ENCODE peak calls at places on chromosomes 1 and 21, in nine cellular contexts. P is amniotic epithelial cell; U is neural crest cell; T is HEK293T; K is mesothelial cell of epicardium; J is CD8-positive, alpha-beta memory T cell; S is DMS153; F is activated naive CD8-positive, alpha-beta T cell treated with anti-CD3 and anti-CD28 coated beads, Interleukin-2, amount 10 ng/mL, durations not matched to agents 7 days and 5 days; L is stimulated activated CD4-positive, alpha-beta T cell treated with anti-CD3 and anti-CD28 coated beads, Interleukin-1b, Interleukin-23, amount 100 ng/mL, for 24 hours. O is an unnamed sample.

GRCh38 chr1:230144010-230144614 is 77.1 kb downstream of the GALNT2 start:
- DNase-seq in P (no peak), U (no peak), T (no peak), K (no peak), J (no peak), S (no peak), F (no peak), L (no peak), O (peak; percentile 24)

GRCh38 chr1:145868232-145868631 is 9.4 kb upstream of the PIAS3 start:
- DNase-seq in P (no peak), U (no peak), T (no peak), K (no peak), J (no peak), S (no peak), F (no peak), L (no peak), O (no peak)

GRCh38 chr1:209375681-209376360 is 207.7 kb upstream of the CAMK1G start:
- DNase-seq in P (peak; percentile 43), U (no peak), T (no peak), K (no peak), J (no peak), S (peak; percentile 19), F (no peak), L (no peak), O (no peak)

GRCh38 chr1:231778009-231778719 is 151.6 kb downstream of the DISC1 start:
- DNase-seq in P (peak; percentile 11), U (no peak), T (no peak), K (peak; percentile 70), J (no peak), S (no peak), F (no peak), L (no peak), O (no peak)

GRCh38 chr1:17156108-17156507 is 36.9 kb upstream of the PADI2 start:
- DNase-seq in P (peak; percentile 31), U (no peak), T (no peak), K (no peak), J (no peak), S (no peak), F (no peak), L (no peak), O (no peak)

GRCh38 chr21:18608226-18608625 is 204.6 kb upstream of the TMPRSS15 start:
- DNase-seq in P (no peak), U (no peak), T (no peak), K (no peak), J (no peak), S (peak; percentile 82), F (no peak), L (no peak), O (peak; percentile 97)

GRCh38 chr1:230507671-230508407 is 81.7 kb upstream of the PGBD5 start:
- DNase-seq in P (no peak), U (no peak), T (no peak), K (no peak), J (no peak), S (no peak), F (no peak), L (no peak), O (no peak)

GRCh38 chr1:19620786-19621185 is 23.3 kb upstream of the NBL1 start:
- DNase-seq in P (no peak), U (no peak), T (no peak), K (no peak), J (no peak), S (no peak), F (no peak), L (no peak), O (no peak)

GRCh38 chr1:8244304-8244703 is 73.6 kb upstream of the SLC45A1 start:
- DNase-seq in P (no peak), U (no peak), T (no peak), K (no peak), J (no peak), S (no peak), F (no peak), L (no peak), O (no peak)

GRCh38 chr1:50665413-50665812 is 242.2 kb upstream of the DMRTA2 start:
- DNase-seq in P (peak; percentile 56), U (no peak), T (no peak), K (no peak), J (no peak), S (no peak), F (no peak), L (no peak), O (no peak)

GRCh38 chr1:224433671-224434446 is 738 bp downstream of the WDR26 start:
- DNase-seq in P (peak; percentile 19), U (peak; percentile 32), T (peak; percentile 36), K (peak; percentile 51), J (peak; percentile 67), S (no peak), F (peak; percentile 67), L (no peak), O (peak; percentile 77)

GRCh38 chr1:21871943-21872342 is 59.9 kb downstream of the LDLRAD2 start:
- DNase-seq in P (no peak), U (no peak), T (no peak), K (no peak), J (no peak), S (no peak), F (no peak), L (no peak), O (no peak)

GRCh38 chr1:180365039-180365438 is 135.0 kb downstream of the LHX4 start:
- DNase-seq in P (peak; percentile 17), U (no peak), T (peak; percentile 30), K (no peak), J (no peak), S (no peak), F (no peak), L (no peak), O (peak; percentile 19)

GRCh38 chr21:44834231-44834950 is 16.5 kb upstream of the SUMO3 start:
- DNase-seq in P (no peak), U (no peak), T (no peak), K (no peak), J (no peak), S (no peak), F (no peak), L (no peak), O (no peak)